ENCODE peak calls at places on chromosome 1, in five cellular contexts. One of them, this sample, is unnamed.

GRCh38 chr1:27831568-27832410 is 1.2 kb downstream of the PPP1R8 start:
- DNase-seq in cardiac muscle cell: no peak
- DNase-seq in thoracic aorta: no peak
- DNase-seq in MV-4-11: no peak
- DNase-seq in stimulated activated CD8-positive, alpha-beta memory T cell treated with anti-CD3 and anti-CD28 coated beads, Interleukin-2, amount 100 ng/mL, for 1 hour: no peak
- DNase-seq in this sample: no peak

GRCh38 chr1:20999525-21000244 is 177.0 kb downstream of the EIF4G3 start:
- DNase-seq in cardiac muscle cell: no peak
- DNase-seq in stimulated activated CD8-positive, alpha-beta memory T cell treated with anti-CD3 and anti-CD28 coated beads, Interleukin-2, amount 100 ng/mL, for 1 hour: no peak
- DNase-seq in thoracic aorta: no peak
- DNase-seq in MV-4-11: no peak
- DNase-seq in this sample: no peak

GRCh38 chr1:17117451-17118265 is 1.6 kb downstream of the PADI2 start:
- DNase-seq in thoracic aorta: no peak
- DNase-seq in stimulated activated CD8-positive, alpha-beta memory T cell treated with anti-CD3 and anti-CD28 coated beads, Interleukin-2, amount 100 ng/mL, for 1 hour: no peak
- DNase-seq in cardiac muscle cell: no peak
- DNase-seq in MV-4-11: no peak
- DNase-seq in this sample: no peak

GRCh38 chr1:112230232-112230631 is 165.8 kb upstream of the CTTNBP2NL start:
- DNase-seq in stimulated activated CD8-positive, alpha-beta memory T cell treated with anti-CD3 and anti-CD28 coated beads, Interleukin-2, amount 100 ng/mL, for 1 hour: no peak
- DNase-seq in cardiac muscle cell: no peak
- DNase-seq in thoracic aorta: no peak
- DNase-seq in MV-4-11: no peak
- DNase-seq in this sample: no peak

GRCh38 chr1:44819594-44820327 is 11.4 kb downstream of the BTBD19 start:
- DNase-seq in cardiac muscle cell: peak
- DNase-seq in stimulated activated CD8-positive, alpha-beta memory T cell treated with anti-CD3 and anti-CD28 coated beads, Interleukin-2, amount 100 ng/mL, for 1 hour: peak
- DNase-seq in thoracic aorta: no peak
- DNase-seq in MV-4-11: peak
- DNase-seq in this sample: peak

GRCh38 chr1:50603274-50604271 is 180.3 kb upstream of the DMRTA2 start:
- DNase-seq in cardiac muscle cell: peak
- DNase-seq in thoracic aorta: no peak
- DNase-seq in MV-4-11: no peak
- DNase-seq in stimulated activated CD8-positive, alpha-beta memory T cell treated with anti-CD3 and anti-CD28 coated beads, Interleukin-2, amount 100 ng/mL, for 1 hour: no peak
- DNase-seq in this sample: peak

GRCh38 chr1:109198043-109198695 is 15.5 kb upstream of the SARS1 start:
- DNase-seq in cardiac muscle cell: peak
- DNase-seq in stimulated activated CD8-positive, alpha-beta memory T cell treated with anti-CD3 and anti-CD28 coated beads, Interleukin-2, amount 100 ng/mL, for 1 hour: no peak
- DNase-seq in MV-4-11: no peak
- DNase-seq in thoracic aorta: peak
- DNase-seq in this sample: no peak

GRCh38 chr1:164785841-164786534 is 227.0 kb downstream of the PBX1 start:
- DNase-seq in cardiac muscle cell: no peak
- DNase-seq in stimulated activated CD8-positive, alpha-beta memory T cell treated with anti-CD3 and anti-CD28 coated beads, Interleukin-2, amount 100 ng/mL, for 1 hour: no peak
- DNase-seq in thoracic aorta: no peak
- DNase-seq in MV-4-11: no peak
- DNase-seq in this sample: no peak

GRCh38 chr1:167262820-167263219 is 42.1 kb downstream of the POU2F1 start:
- DNase-seq in stimulated activated CD8-positive, alpha-beta memory T cell treated with anti-CD3 and anti-CD28 coated beads, Interleukin-2, amount 100 ng/mL, for 1 hour: no peak
- DNase-seq in MV-4-11: no peak
- DNase-seq in thoracic aorta: no peak
- DNase-seq in cardiac muscle cell: no peak
- DNase-seq in this sample: no peak